ENCODE peak calls at places on chromosomes 1 and 21, in eight cellular contexts. J, X, S, Z, V, K, G and F are unnamed samples.

GRCh38 chr1:220803401-220804201 is 16.9 kb downstream of the MTARC1 start:
- DNase-seq in J (no peak), X (no peak), S (no peak), Z (peak), V (no peak), K (peak), G (peak), F (peak)

GRCh38 chr1:174413632-174414031 is 34.1 kb upstream of the GPR52 start:
- DNase-seq in J (no peak), X (no peak), S (no peak), Z (no peak), V (no peak), K (peak), G (no peak), F (no peak)

GRCh38 chr1:28458237-28459228 is 47.3 kb upstream of the RCC1 start:
- DNase-seq in J (no peak), X (no peak), S (no peak), Z (no peak), V (no peak), K (no peak), G (no peak), F (no peak)

GRCh38 chr1:230291731-230292620 is 134.2 kb downstream of the PGBD5 start:
- DNase-seq in J (no peak), X (peak), S (no peak), Z (peak), V (no peak), K (no peak), G (no peak), F (no peak)

GRCh38 chr1:51348147-51348527 is 17.8 kb upstream of the TTC39A start:
- DNase-seq in J (no peak), X (no peak), S (no peak), Z (no peak), V (no peak), K (no peak), G (no peak), F (no peak)

GRCh38 chr1:212217633-212218032 is 67.6 kb upstream of the PPP2R5A start:
- DNase-seq in J (no peak), X (no peak), S (no peak), Z (no peak), V (no peak), K (no peak), G (no peak), F (no peak)

GRCh38 chr1:30801826-30802198 is 44.2 kb upstream of the LAPTM5 start:
- DNase-seq in J (no peak), X (peak), S (peak), Z (peak), V (peak), K (peak), G (peak), F (peak)

GRCh38 chr21:44399151-44399954 is 45.9 kb downstream of the TRPM2 start:
- DNase-seq in J (no peak), X (no peak), S (no peak), Z (no peak), V (no peak), K (no peak), G (no peak), F (no peak)

GRCh38 chr1:7768583-7768982 is 2.5 kb upstream of the VAMP3 start:
- DNase-seq in J (no peak), X (no peak), S (no peak), Z (no peak), V (no peak), K (no peak), G (no peak), F (no peak)

GRCh38 chr1:184813528-184814089 is 59.0 kb upstream of the EDEM3 start:
- DNase-seq in J (no peak), X (no peak), S (no peak), Z (no peak), V (no peak), K (no peak), G (no peak), F (no peak)

GRCh38 chr1:77687519-77687906 is 5.1 kb upstream of the ZZZ3 start:
- DNase-seq in J (no peak), X (no peak), S (no peak), Z (no peak), V (peak), K (peak), G (no peak), F (peak)

GRCh38 chr1:203033287-203033686 is 7.0 kb downstream of the PPFIA4 start:
- DNase-seq in J (no peak), X (no peak), S (no peak), Z (no peak), V (no peak), K (no peak), G (no peak), F (no peak)

GRCh38 chr1:109713636-109714035 is 1.6 kb downstream of the GSTM5 start:
- DNase-seq in J (no peak), X (no peak), S (no peak), Z (no peak), V (no peak), K (no peak), G (no peak), F (no peak)

GRCh38 chr1:234997201-234998173 is 131.2 kb downstream of the TOMM20 start:
- DNase-seq in J (peak), X (no peak), S (no peak), Z (peak), V (peak), K (peak), G (no peak), F (peak)